ENCODE peak calls at places on chromosomes 1 and 21, in ten cellular contexts. F is right lobe of liver, R is endodermal cell, B is mucosa of descending colon, P is tibial nerve, X is endothelial cell of umbilical vein, L is tibial artery, K is psoas muscle, Z is K562, D is aorta. A is an unnamed sample.

GRCh38 chr21:17003221-17003620 is 509.6 kb upstream of the CXADR start:
- DNase-seq in R (no peak), D (no peak), B (no peak), Z (no peak), X (no peak), P (no peak), F (no peak), L (no peak), K (no peak), A (no peak)

GRCh38 chr1:216210081-216210480 is 213.2 kb downstream of the USH2A start:
- DNase-seq in D (no peak), Z (no peak), F (no peak), R (no peak), K (no peak), L (no peak), X (no peak), P (no peak), B (no peak), A (no peak)

GRCh38 chr21:32702702-32703101 is 25.1 kb downstream of the SYNJ1 start:
- DNase-seq in X (peak; percentile 54), B (no peak), L (no peak), F (no peak), R (no peak), Z (no peak), K (no peak), P (no peak), D (no peak), A (no peak)

GRCh38 chr1:76267631-76268030 is 193.1 kb downstream of the ST6GALNAC3 start:
- DNase-seq in P (no peak), R (no peak), X (no peak), L (no peak), K (no peak), D (no peak), Z (no peak), F (no peak), B (no peak), A (no peak)

GRCh38 chr1:167756760-167757405 is 35.1 kb downstream of the MPZL1 start:
- DNase-seq in L (no peak), F (no peak), P (no peak), R (no peak), X (no peak), Z (peak; percentile 39), B (no peak), D (no peak), K (no peak), A (peak; percentile 15)

GRCh38 chr1:35718492-35719336 is at the start of gene C1orf216:
- DNase-seq in F (peak; percentile 80), R (peak; percentile 84), D (peak; percentile 91), K (peak; percentile 80), X (peak; percentile 77), B (peak; percentile 68), Z (peak; percentile 94), P (peak; percentile 27), L (peak; percentile 50), A (peak; percentile 81)

GRCh38 chr1:177780096-177780700 is 189.7 kb downstream of the SEC16B start:
- DNase-seq in Z (no peak), F (no peak), B (no peak), X (peak; percentile 45), L (no peak), K (no peak), R (peak; percentile 58), P (no peak), D (no peak), A (no peak)

GRCh38 chr1:39488012-39488545 is 3.4 kb upstream of the BMP8A start:
- DNase-seq in R (no peak), F (no peak), Z (no peak), L (no peak), B (no peak), K (no peak), X (no peak), D (peak; percentile 16), P (no peak), A (no peak)

GRCh38 chr1:44832068-44832700 is 10.9 kb downstream of the PTCH2 start:
- DNase-seq in R (peak; percentile 61), D (no peak), P (no peak), B (no peak), F (no peak), L (no peak), K (no peak), X (no peak), Z (no peak), A (peak; percentile 13)

GRCh38 chr1:50352428-50352827 is 70.8 kb downstream of the DMRTA2 start:
- DNase-seq in P (no peak), B (no peak), D (no peak), X (no peak), Z (no peak), K (no peak), L (no peak), R (no peak), F (no peak), A (no peak)

GRCh38 chr21:26011292-26011940 is 159.2 kb downstream of the APP start:
- DNase-seq in L (no peak), X (no peak), P (no peak), F (no peak), Z (no peak), B (no peak), D (no peak), K (no peak), R (no peak), A (no peak)

GRCh38 chr1:3903141-3904005 is 3.3 kb upstream of the C1orf174 start:
- DNase-seq in L (no peak), X (no peak), P (no peak), B (peak; percentile 62), D (peak; percentile 69), Z (no peak), R (no peak), K (no peak), F (peak; percentile 58), A (peak; percentile 65)

GRCh38 chr1:33321178-33321577 is 280 bp upstream of the A3GALT2 start:
- DNase-seq in K (no peak), R (no peak), B (no peak), Z (no peak), P (no peak), F (no peak), L (no peak), X (no peak), D (peak; percentile 39), A (no peak)

GRCh38 chr1:215665212-215665611 is 98.1 kb downstream of the KCTD3 start:
- DNase-seq in L (no peak), K (no peak), R (no peak), Z (no peak), D (no peak), B (no peak), F (no peak), X (no peak), P (no peak), A (no peak)

GRCh38 chr1:238439483-238439882 is 548.8 kb upstream of the ZP4 start:
- DNase-seq in P (no peak), R (no peak), B (no peak), K (no peak), Z (no peak), D (no peak), L (no peak), X (no peak), F (no peak), A (no peak)

GRCh38 chr1:1625404-1625775 is 6.6 kb upstream of the MMP23B start:
- DNase-seq in F (no peak), Z (no peak), R (no peak), P (no peak), B (no peak), D (no peak), X (no peak), L (no peak), K (no peak), A (peak; percentile 78)
- H3K9me3 ChIP-seq in F (no peaks in the 10 kb centered on the region), Z (no peaks in the 10 kb centered on the region), R (no peaks in the 10 kb centered on the region), P (no peaks in the 10 kb centered on the region), B (no peaks in the 10 kb centered on the region), D (no peaks in the 10 kb centered on the region), X (no peaks in the 10 kb centered on the region), L (no peaks in the 10 kb centered on the region), K (no peaks in the 10 kb centered on the region), A (no peaks in the 10 kb centered on the region)

DNA sequence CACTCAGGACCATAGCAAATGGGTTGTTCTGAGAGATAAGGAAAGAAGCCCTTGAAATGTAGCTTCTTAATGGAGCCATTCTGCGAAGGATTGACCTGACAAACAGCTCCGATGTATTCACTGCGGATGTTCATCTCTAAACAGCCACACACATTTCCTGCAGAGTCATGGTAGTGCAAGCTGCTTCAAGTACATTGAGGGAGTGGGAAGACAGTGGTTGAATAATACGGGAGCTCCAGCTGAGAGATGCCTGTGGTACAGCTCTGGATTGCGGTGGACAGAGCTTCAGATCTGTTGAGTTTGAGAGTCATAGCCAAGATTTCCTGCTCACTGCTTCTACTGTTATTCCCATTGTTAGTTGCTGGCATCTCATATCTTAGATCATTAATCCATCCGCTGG is 86.6 kb downstream of the ZBTB18 start:
- DNase-seq in L (no peak), B (no peak), Z (no peak), R (no peak), X (no peak), P (no peak), K (no peak), D (no peak), F (no peak), A (no peak)
- H3K4me1 ChIP-seq in L (no peaks in the 10 kb centered on the region), B (no peaks in the 10 kb centered on the region), Z (no peaks in the 10 kb centered on the region), R (no peaks in the 10 kb centered on the region), X (peaks cover 26% of the 10 kb centered on the region), P (no peaks in the 10 kb centered on the region), K (no peaks in the 10 kb centered on the region), D (no peaks in the 10 kb centered on the region), F (no peaks in the 10 kb centered on the region), A (no peaks in the 10 kb centered on the region)

GRCh38 chr21:46092811-46093667 is 4.9 kb upstream of the COL6A2 start:
- DNase-seq in R (peak; percentile 37), Z (no peak), X (no peak), D (peak; percentile 73), K (no peak), F (no peak), L (no peak), B (no peak), P (no peak), A (peak; percentile 34)
- H3K9me3 ChIP-seq in R (peaks cover 4% of the 10 kb centered on the region), Z (no peaks in the 10 kb centered on the region), X (no peaks in the 10 kb centered on the region), D (no peaks in the 10 kb centered on the region), K (peaks cover 6% of the 10 kb centered on the region), F (no peaks in the 10 kb centered on the region), L (no peaks in the 10 kb centered on the region), B (no peaks in the 10 kb centered on the region), P (no peaks in the 10 kb centered on the region), A (no peaks in the 10 kb centered on the region)

GRCh38 chr1:158285756-158286241 is 3.9 kb upstream of the CD1C start:
- DNase-seq in D (no peak), F (peak; percentile 30), K (peak; percentile 20), L (peak; percentile 80), Z (no peak), P (peak; percentile 34), B (no peak), X (peak; percentile 2), R (no peak), A (peak; percentile 48)

GRCh38 chr1:158286487-158286886 is 3.2 kb upstream of the CD1C start:
- DNase-seq in Z (no peak), D (no peak), X (no peak), B (no peak), L (no peak), F (no peak), K (no peak), R (no peak), P (no peak), A (no peak)

GRCh38 chr1:158289722-158290570 is at the start of gene CD1C:
- DNase-seq in L (no peak), B (no peak), X (no peak), K (no peak), F (no peak), Z (no peak), P (no peak), R (no peak), D (no peak), A (no peak)

GRCh38 chr1:158286966-158287365 is 2.8 kb upstream of the CD1C start:
- DNase-seq in X (no peak), R (no peak), K (no peak), Z (no peak), B (no peak), L (no peak), D (no peak), F (no peak), P (no peak), A (no peak)

GRCh38 chr1:158283965-158284364 is 5.8 kb upstream of the CD1C start:
- DNase-seq in Z (no peak), B (no peak), L (no peak), R (no peak), X (no peak), P (no peak), K (no peak), D (no peak), F (no peak), A (no peak)
- H3K4me1 ChIP-seq in Z (no peaks in the 10 kb centered on the region), B (no peaks in the 10 kb centered on the region), L (no peaks in the 10 kb centered on the region), R (peaks cover 4% of the 10 kb centered on the region), X (no peaks in the 10 kb centered on the region), P (no peaks in the 10 kb centered on the region), K (no peaks in the 10 kb centered on the region), D (no peaks in the 10 kb centered on the region), F (no peaks in the 10 kb centered on the region), A (no peaks in the 10 kb centered on the region)

A was measured in pancreas.